ENCODE peak calls at places on chromosomes 16 and 17, in six cellular contexts. One of them, this sample, is unnamed.

GRCh38 chr17:58414596-58414997 is 2.7 kb downstream of the RNF43 start:
- DNase-seq in GM23248: no peak
- DNase-seq in PC-3: peak; percentile 40
- DNase-seq in uterus: no peak
- DNase-seq in pancreas: no peak
- DNase-seq in OCI-LY7: no peak
- DNase-seq in this sample: no peak

GRCh38 chr16:59632266-59632855 is 898.2 kb upstream of the GOT2 start:
- DNase-seq in OCI-LY7: no peak
- DNase-seq in pancreas: no peak
- DNase-seq in PC-3: no peak
- DNase-seq in GM23248: peak; percentile 52
- DNase-seq in uterus: no peak
- DNase-seq in this sample: no peak

GRCh38 chr17:76797441-76797840 is 59.5 kb downstream of the MFSD11 start:
- DNase-seq in OCI-LY7: no peak
- DNase-seq in pancreas: no peak
- DNase-seq in GM23248: no peak
- DNase-seq in PC-3: peak; percentile 77
- DNase-seq in uterus: no peak
- DNase-seq in this sample: no peak

GRCh38 chr16:46907061-46907774 is 23.1 kb downstream of the GPT2 start:
- DNase-seq in uterus: no peak
- DNase-seq in PC-3: no peak
- DNase-seq in GM23248: no peak
- DNase-seq in OCI-LY7: no peak
- DNase-seq in pancreas: no peak
- DNase-seq in this sample: no peak

GRCh38 chr16:90048737-90049330 is 28.3 kb downstream of the PRDM7 start:
- DNase-seq in GM23248: no peak
- DNase-seq in uterus: no peak
- DNase-seq in pancreas: no peak
- DNase-seq in PC-3: no peak
- DNase-seq in OCI-LY7: no peak
- DNase-seq in this sample: no peak

GRCh38 chr17:31488264-31488981 is 96.9 kb downstream of the RAB11FIP4 start:
- DNase-seq in OCI-LY7: peak; percentile 51
- DNase-seq in PC-3: peak; percentile 9
- DNase-seq in pancreas: peak; percentile 70
- DNase-seq in uterus: no peak
- DNase-seq in GM23248: no peak
- DNase-seq in this sample: peak; percentile 38

GRCh38 chr16:12017583-12017982 is 41.0 kb downstream of the SNX29 start:
- DNase-seq in uterus: no peak
- DNase-seq in PC-3: no peak
- DNase-seq in pancreas: no peak
- DNase-seq in OCI-LY7: no peak
- DNase-seq in GM23248: peak; percentile 62
- DNase-seq in this sample: no peak

GRCh38 chr16:86680137-86680536 is 101.8 kb downstream of the FOXL1 start:
- DNase-seq in GM23248: peak; percentile 91
- DNase-seq in PC-3: peak; percentile 16
- DNase-seq in pancreas: no peak
- DNase-seq in OCI-LY7: no peak
- DNase-seq in uterus: no peak
- DNase-seq in this sample: no peak

GRCh38 chr17:74274060-74274702 is at the start of gene DNAI2:
- DNase-seq in uterus: no peak
- DNase-seq in PC-3: no peak
- DNase-seq in OCI-LY7: no peak
- DNase-seq in pancreas: no peak
- DNase-seq in GM23248: no peak
- DNase-seq in this sample: no peak

GRCh38 chr17:77774182-77774581 is 184.3 kb upstream of the TNRC6C start:
- DNase-seq in PC-3: no peak
- DNase-seq in uterus: no peak
- DNase-seq in OCI-LY7: no peak
- DNase-seq in pancreas: no peak
- DNase-seq in GM23248: no peak
- DNase-seq in this sample: no peak

GRCh38 chr17:38354466-38354865 is 2.8 kb downstream of the SOCS7 start:
- DNase-seq in uterus: no peak
- DNase-seq in pancreas: no peak
- DNase-seq in GM23248: no peak
- DNase-seq in PC-3: no peak
- DNase-seq in OCI-LY7: no peak
- DNase-seq in this sample: no peak

GRCh38 chr16:28192811-28193529 is 18.8 kb downstream of the XPO6 start:
- DNase-seq in OCI-LY7: peak; percentile 46
- DNase-seq in PC-3: no peak
- DNase-seq in uterus: no peak
- DNase-seq in GM23248: no peak
- DNase-seq in pancreas: no peak
- DNase-seq in this sample: no peak

GRCh38 chr17:43536236-43537088 is 9.7 kb downstream of the ETV4 start:
- DNase-seq in PC-3: peak; percentile 43
- DNase-seq in OCI-LY7: peak; percentile 14
- DNase-seq in GM23248: peak; percentile 89
- DNase-seq in pancreas: no peak
- DNase-seq in uterus: no peak
- DNase-seq in this sample: no peak

GRCh38 chr16:89964201-89964600 is 15.6 kb downstream of the DEF8 start:
- DNase-seq in pancreas: no peak
- DNase-seq in uterus: no peak
- DNase-seq in PC-3: no peak
- DNase-seq in OCI-LY7: no peak
- DNase-seq in GM23248: no peak
- DNase-seq in this sample: no peak

GRCh38 chr17:56985371-56986162 is 7.6 kb downstream of the SCPEP1 start:
- DNase-seq in uterus: no peak
- DNase-seq in pancreas: no peak
- DNase-seq in GM23248: no peak
- DNase-seq in PC-3: no peak
- DNase-seq in OCI-LY7: no peak
- DNase-seq in this sample: no peak

GRCh38 chr16:24986512-24987303 is 28.5 kb downstream of the ARHGAP17 start:
- DNase-seq in pancreas: no peak
- DNase-seq in OCI-LY7: no peak
- DNase-seq in uterus: peak; percentile 36
- DNase-seq in PC-3: peak; percentile 71
- DNase-seq in GM23248: peak; percentile 90
- DNase-seq in this sample: no peak

GRCh38 chr17:56424543-56425044 is 168.9 kb upstream of the NOG start:
- DNase-seq in PC-3: no peak
- DNase-seq in pancreas: no peak
- DNase-seq in uterus: no peak
- DNase-seq in OCI-LY7: no peak
- DNase-seq in GM23248: no peak
- DNase-seq in this sample: no peak

GRCh38 chr16:81744911-81745310 is 34.2 kb upstream of the PLCG2 start:
- DNase-seq in GM23248: no peak
- DNase-seq in OCI-LY7: no peak
- DNase-seq in pancreas: no peak
- DNase-seq in PC-3: no peak
- DNase-seq in uterus: no peak
- DNase-seq in this sample: no peak
- H3K4me1 ChIP-seq in GM23248: no peaks in the 10 kb centered on the region
- H3K4me1 ChIP-seq in OCI-LY7: peaks cover 74% of the 10 kb centered on the region
- H3K4me1 ChIP-seq in pancreas: no peaks in the 10 kb centered on the region
- H3K4me1 ChIP-seq in PC-3: no peaks in the 10 kb centered on the region
- H3K4me1 ChIP-seq in uterus: no peaks in the 10 kb centered on the region
- H3K4me1 ChIP-seq in this sample: no peaks in the 10 kb centered on the region

GRCh38 chr16:23837553-23838308 is 1.9 kb downstream of the PRKCB start:
- DNase-seq in uterus: no peak
- DNase-seq in pancreas: no peak
- DNase-seq in PC-3: no peak
- DNase-seq in OCI-LY7: peak; percentile 65
- DNase-seq in GM23248: no peak
- DNase-seq in this sample: no peak

GRCh38 chr16:23836078-23836403 is 258 bp downstream of the PRKCB start:
- DNase-seq in PC-3: no peak
- DNase-seq in pancreas: no peak
- DNase-seq in GM23248: no peak
- DNase-seq in uterus: no peak
- DNase-seq in OCI-LY7: no peak
- DNase-seq in this sample: no peak

GRCh38 chr16:23835390-23836077 is at the start of gene PRKCB:
- DNase-seq in OCI-LY7: peak; percentile 92
- DNase-seq in GM23248: peak; percentile 62
- DNase-seq in pancreas: peak; percentile 49
- DNase-seq in uterus: peak; percentile 70
- DNase-seq in PC-3: no peak
- DNase-seq in this sample: peak; percentile 74

GRCh38 chr16:23838485-23839142 is 2.8 kb downstream of the PRKCB start:
- DNase-seq in uterus: no peak
- DNase-seq in GM23248: no peak
- DNase-seq in pancreas: no peak
- DNase-seq in PC-3: no peak
- DNase-seq in OCI-LY7: no peak
- DNase-seq in this sample: no peak

DNA sequence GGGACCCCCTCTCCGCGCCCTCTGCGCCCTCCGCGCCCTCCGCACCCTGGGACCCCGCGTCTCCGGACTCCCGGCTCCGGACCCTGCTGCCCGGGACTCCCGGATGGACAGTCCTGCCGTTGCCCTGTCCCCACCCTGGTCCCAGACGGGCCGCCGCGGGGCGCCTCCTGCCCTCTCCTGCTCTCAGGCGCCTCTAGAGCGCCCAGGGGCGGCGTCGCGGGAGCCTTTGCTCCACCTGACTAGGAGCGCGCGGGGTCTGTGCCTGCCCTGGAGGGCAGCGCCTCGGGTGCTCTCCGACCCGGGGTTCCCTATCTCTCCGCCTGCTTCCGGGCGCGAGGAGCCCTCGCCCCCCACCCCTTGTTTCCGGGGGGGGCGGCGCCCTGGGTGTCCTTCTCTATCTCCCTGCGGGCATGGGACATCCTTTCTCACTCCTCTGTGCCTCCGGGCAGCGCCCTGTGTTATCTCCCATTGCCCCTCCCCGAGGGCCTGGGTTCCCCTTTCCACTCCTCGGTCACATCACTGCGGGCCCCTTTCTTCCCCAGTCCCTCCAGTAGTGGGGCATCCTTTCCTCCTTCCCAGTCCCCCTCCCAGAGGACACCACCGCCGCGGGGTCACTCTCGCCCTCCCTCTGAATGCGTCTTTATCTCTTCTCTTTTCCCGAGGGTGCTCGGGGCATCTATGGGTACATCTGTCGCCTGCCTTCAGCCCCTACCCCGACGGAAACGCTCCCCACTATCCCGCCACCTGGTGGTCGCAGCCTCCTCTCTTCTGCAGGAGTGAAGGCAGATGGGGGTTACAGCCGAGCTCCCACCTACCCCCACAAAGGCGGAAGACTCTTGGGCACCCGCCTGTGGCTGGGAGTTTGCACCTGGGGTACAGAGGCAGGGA is 865 bp downstream of the PRKCB start:
- DNase-seq in GM23248: no peak
- DNase-seq in PC-3: no peak
- DNase-seq in pancreas: no peak
- DNase-seq in OCI-LY7: peak; percentile 75
- DNase-seq in uterus: no peak
- DNase-seq in this sample: peak; percentile 31
- H3K4me1 ChIP-seq in GM23248: no peaks in the 10 kb centered on the region
- H3K4me1 ChIP-seq in PC-3: no peaks in the 10 kb centered on the region
- H3K4me1 ChIP-seq in pancreas: no peaks in the 10 kb centered on the region
- H3K4me1 ChIP-seq in OCI-LY7: peaks cover 55% of the 10 kb centered on the region
- H3K4me1 ChIP-seq in uterus: no peaks in the 10 kb centered on the region
- H3K4me1 ChIP-seq in this sample: peaks cover 7% of the 10 kb centered on the region

GRCh38 chr16:81808933-81809480 is 29.9 kb downstream of the PLCG2 start:
- DNase-seq in GM23248: no peak
- DNase-seq in OCI-LY7: peak; percentile 95
- DNase-seq in pancreas: no peak
- DNase-seq in uterus: no peak
- DNase-seq in PC-3: peak; percentile 2
- DNase-seq in this sample: no peak
- H3K4me1 ChIP-seq in GM23248: no peaks in the 10 kb centered on the region
- H3K4me1 ChIP-seq in OCI-LY7: peaks cover 92% of the 10 kb centered on the region
- H3K4me1 ChIP-seq in pancreas: peaks cover under 1% of the 10 kb centered on the region
- H3K4me1 ChIP-seq in uterus: no peaks in the 10 kb centered on the region
- H3K4me1 ChIP-seq in PC-3: no peaks in the 10 kb centered on the region
- H3K4me1 ChIP-seq in this sample: no peaks in the 10 kb centered on the region

GRCh38 chr16:73047221-73047535 is 750 bp downstream of the ZFHX3 start:
- DNase-seq in pancreas: no peak
- DNase-seq in OCI-LY7: no peak
- DNase-seq in GM23248: peak; percentile 85
- DNase-seq in uterus: no peak
- DNase-seq in PC-3: no peak
- DNase-seq in this sample: no peak

GRCh38 chr16:73046484-73047214 is 1.3 kb downstream of the ZFHX3 start:
- DNase-seq in pancreas: no peak
- DNase-seq in OCI-LY7: no peak
- DNase-seq in GM23248: no peak
- DNase-seq in uterus: no peak
- DNase-seq in PC-3: peak; percentile 36
- DNase-seq in this sample: no peak

GRCh38 chr16:73048292-73049050 is 543 bp upstream of the ZFHX3 start:
- DNase-seq in OCI-LY7: no peak
- DNase-seq in GM23248: peak; percentile 64
- DNase-seq in uterus: no peak
- DNase-seq in pancreas: no peak
- DNase-seq in PC-3: peak; percentile 55
- DNase-seq in this sample: peak; percentile 74

GRCh38 chr16:73049051-73049910 is 1.4 kb upstream of the ZFHX3 start:
- DNase-seq in pancreas: no peak
- DNase-seq in PC-3: no peak
- DNase-seq in GM23248: no peak
- DNase-seq in OCI-LY7: no peak
- DNase-seq in uterus: no peak
- DNase-seq in this sample: no peak

DNA sequence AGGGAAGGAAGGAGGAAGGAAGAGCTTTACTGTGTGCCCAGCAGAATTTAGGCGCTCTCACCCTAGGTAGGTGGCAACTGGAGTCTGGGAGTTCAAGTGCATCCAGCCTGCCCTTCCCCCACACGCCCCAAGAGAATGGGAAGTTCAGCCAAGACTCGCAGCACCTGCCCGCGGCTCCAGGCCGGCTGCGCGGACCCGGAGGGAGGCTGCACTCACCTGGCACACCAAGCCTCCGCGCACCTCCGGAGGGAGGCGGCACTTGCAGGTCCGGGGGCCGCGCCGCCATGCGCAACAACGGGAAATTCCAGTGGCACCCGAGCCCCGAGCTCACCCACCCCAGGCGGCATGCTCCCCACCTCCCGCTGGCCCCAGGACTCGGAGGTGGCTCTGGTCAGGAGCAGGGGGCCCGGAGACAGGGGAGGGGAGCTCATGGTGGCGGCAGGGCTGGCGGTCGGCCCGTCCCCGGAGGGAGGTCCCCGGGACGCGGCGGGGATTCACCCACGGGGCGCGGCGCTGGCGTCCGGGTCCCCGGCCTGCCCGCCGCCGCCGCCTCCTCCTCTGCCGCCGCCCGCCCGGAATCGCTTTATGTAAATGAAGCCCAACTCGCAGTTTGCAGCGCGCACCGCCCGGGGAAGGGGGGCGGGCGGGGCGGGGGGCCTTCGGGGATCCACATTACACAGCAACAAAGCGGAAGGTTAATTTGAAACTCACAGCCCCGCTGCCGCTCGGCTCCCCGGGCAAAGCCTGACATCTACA is at the start of gene ZFHX3:
- DNase-seq in uterus: peak; percentile 69
- DNase-seq in pancreas: peak; percentile 85
- DNase-seq in OCI-LY7: peak; percentile 40
- DNase-seq in GM23248: peak; percentile 83
- DNase-seq in PC-3: peak; percentile 76
- DNase-seq in this sample: peak; percentile 70
- H3K4me1 ChIP-seq in uterus: peaks cover 20% of the 10 kb centered on the region
- H3K4me1 ChIP-seq in pancreas: peaks cover 44% of the 10 kb centered on the region
- H3K4me1 ChIP-seq in OCI-LY7: no peaks in the 10 kb centered on the region
- H3K4me1 ChIP-seq in GM23248: peaks cover 51% of the 10 kb centered on the region
- H3K4me1 ChIP-seq in PC-3: peaks cover 70% of the 10 kb centered on the region
- H3K4me1 ChIP-seq in this sample: peaks cover 4% of the 10 kb centered on the region